ENCODE peak calls at places on chromosome 21, in six cellular contexts. M, Q, D, F, Y and W are unnamed samples. For H3K4me1 and H3K9me3, the result is how much of the 10 kb centered on the place peaks cover.

GRCh38 chr21:23401278-23401677 is 2206.0 kb downstream of the MRPL39 start:
- DNase-seq in F (no peak), M (no peak), Q (peak), D (no peak), Y (no peak), W (no peak)

GRCh38 chr21:16945580-16945979 is 567.3 kb upstream of the CXADR start:
- DNase-seq in Y (no peak), F (no peak), Q (no peak), D (no peak), M (no peak), W (no peak)

GRCh38 chr21:34520769-34521508 is 8.9 kb upstream of the KCNE1 start:
- DNase-seq in D (no peak), M (no peak), Y (no peak), F (no peak), Q (no peak), W (no peak)

GRCh38 chr21:37292946-37293345 is 25.8 kb upstream of the VPS26C start:
- DNase-seq in Q (no peak), D (no peak), F (no peak), Y (no peak), M (no peak), W (no peak)

GRCh38 chr21:37341254-37341960 is 25.2 kb upstream of the DYRK1A start:
- DNase-seq in D (no peak), Q (no peak), Y (no peak), M (no peak), F (no peak), W (no peak)

GRCh38 chr21:36320421-36321324 is 676 bp downstream of the MORC3 start:
- DNase-seq in Q (peak), F (no peak), D (peak), M (peak), Y (peak), W (no peak)

GRCh38 chr21:33864150-33864549 is 51.5 kb downstream of the ATP5PO start:
- DNase-seq in D (no peak), Q (no peak), Y (no peak), F (no peak), M (no peak), W (no peak)

GRCh38 chr21:34792504-34793089 is 123.8 kb downstream of the CLIC6 start:
- DNase-seq in Q (no peak), F (no peak), Y (no peak), D (no peak), M (no peak), W (no peak)

GRCh38 chr21:31252611-31253010 is 91.5 kb downstream of the TIAM1 start:
- DNase-seq in M (no peak), D (no peak), Q (no peak), F (no peak), Y (no peak), W (no peak)

GRCh38 chr21:25024639-25025038 is 582.6 kb downstream of the MRPL39 start:
- DNase-seq in Y (no peak), D (no peak), Q (no peak), F (no peak), M (no peak), W (no peak)

GRCh38 chr21:35648512-35648911 is 411.8 kb downstream of the SETD4 start:
- DNase-seq in M (no peak), Y (peak), Q (no peak), F (no peak), D (no peak), W (no peak)

GRCh38 chr21:19850157-19850556 is 1148.1 kb upstream of the NCAM2 start:
- DNase-seq in Y (no peak), Q (no peak), F (no peak), D (no peak), M (no peak), W (no peak)

GRCh38 chr21:9739240-9739639 is 782.1 kb upstream of the TPTE start:
- DNase-seq in M (no peak), F (no peak), Q (no peak), Y (no peak), D (no peak), W (no peak)

GRCh38 chr21:17467829-17468228 is 45.0 kb upstream of the CXADR start:
- DNase-seq in F (no peak), D (no peak), Q (no peak), Y (no peak), M (no peak), W (no peak)

GRCh38 chr21:37956772-37957171 is 40.5 kb upstream of the KCNJ6 start:
- DNase-seq in F (no peak), Y (no peak), M (no peak), Q (no peak), D (no peak), W (no peak)

GRCh38 chr21:36753556-36753955 is 54.6 kb downstream of the SIM2 start:
- DNase-seq in M (no peak), Y (no peak), D (no peak), F (no peak), Q (peak), W (no peak)

GRCh38 chr21:17732306-17732705 is 86.8 kb downstream of the C21orf91 start:
- DNase-seq in Y (no peak), F (no peak), M (no peak), D (no peak), Q (no peak), W (no peak)

GRCh38 chr21:31248598-31248997 is 95.5 kb downstream of the TIAM1 start:
- DNase-seq in Q (peak), Y (no peak), F (no peak), D (no peak), M (no peak), W (no peak)

GRCh38 chr21:34219334-34220020 is 144.3 kb upstream of the KCNE2 start:
- DNase-seq in D (no peak), F (no peak), M (no peak), Y (no peak), Q (no peak), W (no peak)

GRCh38 chr21:21200103-21200938 is 202.1 kb downstream of the NCAM2 start:
- DNase-seq in Y (no peak), D (no peak), M (peak), F (no peak), Q (peak), W (no peak)

GRCh38 chr21:8990326-8991087 is 1530.9 kb upstream of the TPTE start:
- DNase-seq in Q (no peak), Y (no peak), M (no peak), D (peak), F (no peak), W (no peak)

GRCh38 chr21:39381009-39381408 is 32.1 kb upstream of the HMGN1 start:
- DNase-seq in Y (no peak), Q (peak), M (no peak), F (no peak), D (no peak), W (no peak)

GRCh38 chr21:17903029-17903806 is 84.1 kb upstream of the C21orf91 start:
- DNase-seq in Y (no peak), D (peak), Q (no peak), F (no peak), M (no peak), W (peak)

DNA sequence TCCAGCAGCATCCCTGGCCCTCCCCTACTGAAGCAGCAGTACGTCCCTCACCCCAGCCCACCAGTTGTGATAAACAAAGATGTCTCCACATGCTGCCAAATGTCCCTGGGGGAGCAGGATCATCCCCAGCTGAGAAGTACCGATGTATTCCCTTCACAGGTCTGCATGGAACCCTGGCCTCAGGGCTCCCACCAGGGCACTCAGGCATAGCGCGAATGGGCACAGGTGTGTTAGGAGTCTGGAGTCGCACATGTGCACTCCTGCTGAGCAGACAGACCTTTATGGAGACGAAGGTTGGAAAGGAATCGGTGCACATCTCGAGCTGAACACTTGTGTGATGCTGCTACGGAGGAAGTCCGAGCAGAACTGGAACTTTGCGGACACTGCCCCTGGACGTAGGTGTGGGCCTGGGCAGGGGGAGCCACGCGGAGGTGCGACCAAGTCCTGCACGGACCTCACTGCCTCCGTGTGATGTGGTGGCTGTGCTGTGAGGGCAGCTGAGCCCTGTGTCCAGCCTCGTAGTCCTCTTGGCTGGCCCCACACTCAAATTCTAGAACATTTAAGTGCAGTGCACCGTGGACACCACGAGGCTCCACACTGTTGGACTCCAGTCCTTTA is 43.5 kb downstream of the RSPH1 start:
- DNase-seq in F (no peak), Y (no peak), D (no peak), Q (no peak), M (no peak), W (no peak)
- H3K4me1 ChIP-seq in F (under half), Y (under half), D (under half), Q (under half), M (under half), W (under half)

GRCh38 chr21:44285547-44285992 is at the start of gene AIRE:
- DNase-seq in M (no peak), Y (no peak), Q (no peak), F (no peak), D (peak), W (no peak)
- H3K27ac ChIP-seq in M (no peak), Y (no peak), Q (no peak), F (no peak), D (no peak), W (no peak)

GRCh38 chr21:7953058-7953457 is 2568.3 kb upstream of the TPTE start:
- DNase-seq in M (no peak), D (no peak), Q (no peak), F (no peak), Y (no peak), W (no peak)

GRCh38 chr21:7951854-7952519 is 2569.4 kb upstream of the TPTE start:
- DNase-seq in D (no peak), Y (no peak), M (no peak), Q (no peak), F (no peak), W (no peak)

GRCh38 chr21:7952648-7953047 is 2568.7 kb upstream of the TPTE start:
- DNase-seq in D (no peak), F (no peak), M (no peak), Q (no peak), Y (no peak), W (no peak)

GRCh38 chr21:7947422-7947821 is 2574.0 kb upstream of the TPTE start:
- DNase-seq in F (no peak), Y (no peak), D (no peak), M (no peak), Q (no peak), W (no peak)
- H3K9me3 ChIP-seq in F (half or more), Y (under half), D (under half), M (under half), Q (under half), W (half or more)

GRCh38 chr21:42235593-42235992 is 16.7 kb downstream of the ABCG1 start:
- DNase-seq in Y (no peak), Q (no peak), F (no peak), D (no peak), M (no peak), W (no peak)

GRCh38 chr21:42232176-42232825 is 13.4 kb downstream of the ABCG1 start:
- DNase-seq in Q (no peak), Y (no peak), F (no peak), M (no peak), D (no peak), W (peak)

GRCh38 chr21:42233067-42233981 is 14.4 kb downstream of the ABCG1 start:
- DNase-seq in F (peak), Y (peak), Q (peak), D (peak), M (no peak), W (peak)

GRCh38 chr21:42234464-42235241 is 15.7 kb downstream of the ABCG1 start:
- DNase-seq in F (peak), D (peak), Y (peak), M (no peak), Q (peak), W (peak)

DNA sequence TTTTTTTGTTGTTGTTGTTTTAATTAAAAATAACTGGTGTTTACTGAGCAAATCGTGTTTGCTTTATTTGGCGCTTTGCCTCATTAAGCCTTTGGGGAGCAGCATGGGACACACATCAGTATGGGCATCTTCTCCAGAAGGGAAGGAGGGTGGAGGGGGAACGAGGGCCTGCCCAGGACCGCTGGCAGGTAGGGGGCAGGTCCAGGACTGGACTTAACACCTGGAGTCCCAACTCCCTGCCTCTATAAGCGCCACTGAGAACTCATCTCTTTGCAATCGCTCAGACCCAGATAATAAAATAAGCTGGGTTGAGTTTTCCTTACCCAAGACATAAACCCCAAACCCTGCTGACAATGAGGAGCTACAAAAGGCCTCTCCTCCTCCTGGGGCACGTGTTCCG is 15.1 kb downstream of the ABCG1 start:
- DNase-seq in F (no peak), M (no peak), Q (no peak), Y (no peak), D (no peak), W (no peak)
- H3K4me1 ChIP-seq in F (half or more), M (under half), Q (under half), Y (under half), D (under half), W (half or more)

DNA sequence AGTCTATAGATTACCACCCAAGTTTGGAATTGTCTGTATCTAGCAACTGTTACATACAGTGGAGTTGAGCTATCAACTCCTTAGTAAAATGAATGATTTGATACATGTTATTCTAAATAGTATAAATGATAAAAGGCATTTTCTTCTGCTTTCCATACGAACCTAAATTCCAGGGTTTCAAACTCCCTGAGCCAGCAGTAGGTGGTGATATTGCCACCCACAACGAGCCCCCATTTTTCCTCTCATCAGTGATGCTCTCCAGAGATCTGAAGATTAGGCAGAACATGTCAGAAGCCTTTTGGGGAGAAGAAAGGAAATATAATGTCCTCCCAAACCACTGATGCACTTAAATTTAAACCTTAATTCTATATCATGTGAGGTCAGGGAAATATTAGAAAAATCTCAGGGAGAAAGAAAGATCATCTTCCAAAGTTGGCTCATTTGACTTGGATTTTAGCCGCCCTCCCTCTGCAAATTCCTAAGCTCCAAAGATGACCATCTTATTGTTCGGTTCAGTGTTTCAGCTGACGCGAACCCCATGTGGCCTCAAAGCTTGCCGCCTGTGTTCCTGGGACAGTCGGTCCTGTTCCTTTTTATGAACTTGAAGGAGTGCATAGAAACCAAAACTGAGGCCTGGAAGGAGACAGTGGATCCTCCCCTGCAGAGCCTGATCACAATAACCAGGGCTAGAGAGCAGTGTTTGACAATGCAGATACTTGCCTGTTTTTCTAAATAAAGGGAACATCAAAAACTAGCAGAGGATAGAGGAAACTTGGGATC is 2.3 kb downstream of the EVA1C start:
- DNase-seq in F (no peak), Y (no peak), M (no peak), D (no peak), Q (no peak), W (no peak)
- H3K27ac ChIP-seq in F (no peak), Y (peak), M (peak), D (no peak), Q (peak), W (no peak)

DNA sequence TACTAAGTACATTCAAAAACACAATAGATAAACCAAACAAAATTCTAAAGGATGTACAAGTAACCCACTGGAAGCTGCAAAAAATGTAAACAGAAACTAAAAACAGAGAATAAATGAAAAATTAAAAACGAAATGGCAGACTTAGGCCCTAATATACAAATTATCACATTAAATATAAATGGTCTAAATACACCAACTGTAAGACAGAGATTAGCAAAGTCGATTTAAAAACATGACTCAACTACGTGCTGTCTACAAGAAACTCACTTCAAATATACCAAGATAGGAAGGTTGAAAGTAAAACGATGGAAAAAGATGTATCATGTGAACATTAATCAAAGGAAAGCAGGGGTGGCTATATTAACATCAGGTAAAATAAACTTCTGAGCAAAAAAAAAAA is 23.1 kb downstream of the SLC19A1 start:
- DNase-seq in F (no peak), Q (no peak), M (no peak), D (no peak), Y (no peak), W (no peak)
- H3K9me3 ChIP-seq in F (under half), Q (under half), M (under half), D (under half), Y (under half), W (under half)

GRCh38 chr21:26118928-26119540 is 51.5 kb downstream of the APP start:
- DNase-seq in Q (no peak), D (no peak), F (no peak), M (no peak), Y (no peak), W (no peak)
- H3K4me1 ChIP-seq in Q (under half), D (under half), F (under half), M (under half), Y (under half), W (under half)

GRCh38 chr21:46022551-46023107 is 41.1 kb downstream of the COL6A1 start:
- DNase-seq in Y (no peak), M (no peak), F (no peak), D (no peak), Q (no peak), W (no peak)
- H3K27ac ChIP-seq in Y (no peak), M (no peak), F (no peak), D (no peak), Q (no peak), W (no peak)

DNA sequence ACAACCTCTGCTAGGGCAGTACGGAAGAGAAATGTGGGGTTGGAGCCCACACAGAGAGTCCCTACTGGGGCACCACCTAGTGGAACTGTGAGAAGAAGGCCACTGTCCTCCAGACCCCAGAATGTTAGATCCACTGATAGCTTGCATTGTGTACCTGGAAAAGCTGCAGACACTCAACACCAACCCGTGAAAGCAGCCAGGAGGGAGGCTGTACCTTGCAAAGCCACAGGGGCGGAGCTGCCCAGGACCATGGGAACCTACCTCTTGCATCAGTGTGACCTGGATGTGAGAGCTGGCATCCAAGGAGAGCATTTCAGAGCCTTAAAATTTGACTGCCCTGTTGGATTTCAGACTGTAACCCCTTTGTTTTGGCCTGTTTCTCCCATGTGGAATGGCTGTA is 85.5 kb downstream of the USP25 start:
- DNase-seq in Q (no peak), M (no peak), F (no peak), D (no peak), Y (no peak), W (no peak)
- H3K9me3 ChIP-seq in Q (under half), M (under half), F (under half), D (under half), Y (under half), W (under half)

GRCh38 chr21:29475329-29475728 is 176.6 kb downstream of the BACH1 start:
- DNase-seq in Y (no peak), M (no peak), F (no peak), D (no peak), Q (no peak), W (no peak)

GRCh38 chr21:29481081-29481480 is 182.4 kb downstream of the BACH1 start:
- DNase-seq in Y (no peak), M (no peak), F (no peak), Q (no peak), D (no peak), W (no peak)

GRCh38 chr21:29477347-29477746 is 178.6 kb downstream of the BACH1 start:
- DNase-seq in F (no peak), Y (no peak), M (no peak), Q (no peak), D (no peak), W (no peak)

GRCh38 chr21:29481641-29482040 is 182.9 kb downstream of the BACH1 start:
- DNase-seq in D (no peak), F (no peak), M (no peak), Q (no peak), Y (no peak), W (no peak)

GRCh38 chr21:29477941-29478340 is 179.2 kb downstream of the BACH1 start:
- DNase-seq in D (no peak), F (no peak), Q (no peak), Y (no peak), M (no peak), W (no peak)
- H3K4me1 ChIP-seq in D (under half), F (under half), Q (under half), Y (under half), M (under half), W (under half)